ENCODE peak calls at places on chromosomes 5 and 9, in seven cellular contexts. T is keratinocyte, J is fibroblast of lung, N is IMR-90, Q is mammary epithelial cell, Y is endothelial cell of umbilical vein, I is MM.1S. Z is an unnamed sample. For H3K36me3, the result is how much of the 10 kb centered on the place peaks cover.

GRCh38 chr5:115179959-115180709 is 10.4 kb upstream of the TRIM36 start:
- DNase-seq in T (no peak), J (peak), N (peak), Q (peak), Y (peak), I (no peak), Z (peak)

GRCh38 chr5:14114615-14115251 is 28.4 kb upstream of the TRIO start:
- DNase-seq in T (no peak), J (no peak), N (no peak), Q (no peak), Y (peak), I (no peak), Z (no peak)

GRCh38 chr9:129497837-129498450 is 123.0 kb downstream of the C9orf50 start:
- DNase-seq in T (no peak), J (no peak), N (no peak), Q (no peak), Y (no peak), I (no peak), Z (no peak)

GRCh38 chr9:117555964-117556629 is 141.2 kb upstream of the ASTN2 start:
- DNase-seq in T (no peak), J (no peak), N (no peak), Q (peak), Y (peak), I (peak), Z (peak)

GRCh38 chr5:125310749-125311148 is 564.3 kb upstream of the ZNF608 start:
- DNase-seq in T (peak), J (no peak), N (peak), Q (peak), Y (peak), I (no peak), Z (peak)

GRCh38 chr9:19925674-19926503 is 137.1 kb upstream of the SLC24A2 start:
- DNase-seq in T (peak), J (peak), N (peak), Q (peak), Y (peak), I (peak), Z (peak)

GRCh38 chr9:114275246-114275994 is 47.5 kb upstream of the ORM1 start:
- DNase-seq in T (no peak), J (no peak), N (peak), Q (no peak), Y (no peak), I (no peak), Z (peak)

GRCh38 chr5:95810305-95811125 is 12.0 kb downstream of the GLRX start:
- DNase-seq in T (no peak), J (no peak), N (peak), Q (no peak), Y (no peak), I (no peak), Z (peak)

GRCh38 chr9:99690573-99690972 is 131.1 kb upstream of the NR4A3 start:
- DNase-seq in T (no peak), J (no peak), N (no peak), Q (no peak), Y (no peak), I (no peak), Z (no peak)

GRCh38 chr9:79264511-79265448 is 307.0 kb upstream of the TLE4 start:
- DNase-seq in T (no peak), J (no peak), N (no peak), Q (no peak), Y (no peak), I (no peak), Z (no peak)

GRCh38 chr5:54176066-54176835 is 134.1 kb downstream of the ARL15 start:
- DNase-seq in T (no peak), J (no peak), N (no peak), Q (no peak), Y (no peak), I (no peak), Z (no peak)

GRCh38 chr5:72232838-72233237 is 87.2 kb downstream of the MRPS27 start:
- DNase-seq in T (no peak), J (no peak), N (no peak), Q (no peak), Y (no peak), I (no peak), Z (no peak)

GRCh38 chr5:72234898-72235297 is 85.1 kb downstream of the MRPS27 start:
- DNase-seq in T (no peak), J (no peak), N (no peak), Q (no peak), Y (no peak), I (no peak), Z (peak)

GRCh38 chr5:72233835-72234234 is 86.2 kb downstream of the MRPS27 start:
- DNase-seq in T (no peak), J (no peak), N (no peak), Q (no peak), Y (peak), I (no peak), Z (no peak)

GRCh38 chr5:72234265-72234700 is 85.8 kb downstream of the MRPS27 start:
- DNase-seq in T (no peak), J (peak), N (peak), Q (peak), Y (peak), I (no peak), Z (peak)

GRCh38 chr5:72231989-72232703 is 87.9 kb downstream of the MRPS27 start:
- DNase-seq in T (no peak), J (no peak), N (no peak), Q (peak), Y (no peak), I (no peak), Z (no peak)
- H2AFZ ChIP-seq in T (no peak), J (no peak), N (no peak), Q (no peak), Y (no peak), I (no peak), Z (no peak)

DNA sequence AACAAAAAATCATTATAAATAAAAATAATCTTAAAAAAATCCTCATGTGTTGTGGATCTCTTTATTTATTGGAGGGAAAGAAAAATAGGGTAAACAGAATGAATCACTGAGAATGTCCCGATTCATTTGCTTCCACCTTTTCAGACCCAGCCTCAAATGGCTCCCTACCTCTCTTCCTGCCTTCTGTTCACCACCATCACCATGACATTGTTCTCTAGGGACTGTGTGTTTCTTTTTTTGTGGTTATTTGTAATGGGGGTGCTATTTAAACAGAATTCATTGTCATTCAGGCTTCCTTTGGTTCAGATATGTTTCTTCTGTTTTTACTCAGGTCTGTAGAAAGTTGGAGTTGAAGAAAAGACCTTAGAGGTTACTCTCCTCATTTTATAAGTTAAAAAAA is 198.2 kb downstream of the KIF4B start:
- DNase-seq in T (no peak), J (no peak), N (no peak), Q (no peak), Y (no peak), I (no peak), Z (no peak)
- H3K4me2 ChIP-seq in T (no peak), J (no peak), N (no peak), Q (no peak), Y (no peak), I (no peak), Z (no peak)

DNA sequence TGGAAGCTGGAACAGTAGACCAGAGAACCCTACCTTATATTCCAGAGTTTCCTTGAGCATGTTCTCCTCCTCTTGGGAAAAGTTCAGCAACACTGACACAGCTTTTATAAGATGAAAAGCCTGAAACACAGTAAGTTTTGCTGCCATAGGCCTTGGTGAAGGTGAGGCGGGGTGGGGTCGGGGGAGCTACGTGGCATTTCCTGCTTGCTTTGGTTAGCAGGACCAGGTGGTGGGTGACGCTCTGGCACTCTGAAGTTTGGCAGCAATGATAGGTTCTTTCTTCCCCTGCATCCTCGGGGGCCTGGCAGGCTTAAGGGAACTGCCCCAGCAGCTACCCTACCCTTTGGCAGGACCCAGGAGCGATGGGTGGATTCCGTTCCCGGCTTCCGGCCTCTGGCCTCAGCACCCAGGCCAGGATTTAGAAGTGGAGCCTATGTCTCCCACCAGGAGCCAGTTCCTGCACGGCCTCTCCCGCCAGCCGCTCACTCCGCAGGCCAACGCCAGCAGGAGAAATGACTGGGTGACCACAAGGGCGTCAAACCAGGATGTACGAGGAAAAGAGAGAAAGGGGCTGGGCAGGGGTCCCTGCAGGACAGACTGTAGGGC is 19.3 kb downstream of the ARPC5L start:
- DNase-seq in T (no peak), J (no peak), N (no peak), Q (no peak), Y (no peak), I (no peak), Z (no peak)
- H3K36me3 ChIP-seq in T (under half), J (under half), N (half or more), Q (under half), Y (under half), I (under half), Z (under half)

GRCh38 chr5:79890871-79891249 is 100.2 kb downstream of the MTX3 start:
- DNase-seq in T (no peak), J (no peak), N (no peak), Q (no peak), Y (no peak), I (no peak), Z (no peak)

GRCh38 chr5:79888643-79889042 is 102.4 kb downstream of the MTX3 start:
- DNase-seq in T (no peak), J (no peak), N (no peak), Q (no peak), Y (no peak), I (no peak), Z (no peak)

GRCh38 chr5:79886940-79887339 is 104.1 kb downstream of the MTX3 start:
- DNase-seq in T (no peak), J (no peak), N (no peak), Q (no peak), Y (no peak), I (peak), Z (no peak)

GRCh38 chr5:79890119-79890870 is 100.8 kb downstream of the MTX3 start:
- DNase-seq in T (no peak), J (no peak), N (no peak), Q (no peak), Y (no peak), I (peak), Z (no peak)

GRCh38 chr5:79886456-79886855 is 104.6 kb downstream of the MTX3 start:
- DNase-seq in T (no peak), J (no peak), N (no peak), Q (no peak), Y (no peak), I (peak), Z (no peak)
- H2AFZ ChIP-seq in T (no peak), J (no peak), N (no peak), Q (no peak), Y (no peak), I (peak), Z (no peak)

DNA sequence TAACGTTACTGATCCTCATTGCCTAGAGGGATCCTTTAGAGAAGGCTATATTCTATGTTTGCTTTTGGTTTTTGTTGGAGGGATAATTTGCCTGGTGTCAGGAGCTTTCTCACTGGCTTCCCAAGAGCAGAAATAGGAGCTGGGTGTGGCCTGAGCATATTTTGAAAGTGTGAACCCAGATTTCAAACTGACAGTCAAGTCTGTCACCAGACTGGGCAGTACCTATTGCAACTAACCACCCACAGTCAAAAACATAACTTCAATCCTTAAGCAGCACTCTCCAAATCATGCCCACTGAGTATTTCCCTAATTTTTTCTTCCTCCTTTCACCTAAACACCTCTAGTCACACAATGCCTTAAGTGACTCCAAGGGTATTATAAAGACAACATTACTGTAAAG is 278.4 kb downstream of the EBF1 start:
- DNase-seq in T (no peak), J (no peak), N (no peak), Q (no peak), Y (no peak), I (no peak), Z (no peak)
- H3K4me2 ChIP-seq in T (no peak), J (no peak), N (no peak), Q (no peak), Y (no peak), I (no peak), Z (no peak)

GRCh38 chr5:150131461-150131860 is 24.2 kb downstream of the PDGFRB start:
- DNase-seq in T (no peak), J (no peak), N (peak), Q (no peak), Y (no peak), I (no peak), Z (no peak)
- H3K36me3 ChIP-seq in T (under half), J (half or more), N (half or more), Q (under half), Y (under half), I (under half), Z (under half)

GRCh38 chr9:136198605-136199083 is 6.3 kb downstream of the LHX3 start:
- DNase-seq in T (no peak), J (no peak), N (no peak), Q (peak), Y (peak), I (no peak), Z (no peak)

GRCh38 chr9:136199391-136200288 is 5.3 kb downstream of the LHX3 start:
- DNase-seq in T (no peak), J (no peak), N (no peak), Q (no peak), Y (no peak), I (no peak), Z (no peak)

GRCh38 chr9:136196465-136197371 is 8.2 kb downstream of the LHX3 start:
- DNase-seq in T (no peak), J (no peak), N (no peak), Q (no peak), Y (no peak), I (no peak), Z (peak)

GRCh38 chr9:136197372-136197875 is 7.5 kb downstream of the LHX3 start:
- DNase-seq in T (no peak), J (no peak), N (no peak), Q (no peak), Y (no peak), I (no peak), Z (no peak)

GRCh38 chr9:136197930-136198604 is 6.9 kb downstream of the LHX3 start:
- DNase-seq in T (no peak), J (no peak), N (no peak), Q (no peak), Y (no peak), I (no peak), Z (no peak)
- H2AFZ ChIP-seq in T (no peak), J (no peak), N (no peak), Q (no peak), Y (no peak), I (no peak), Z (no peak)

GRCh38 chr9:5632540-5632939 is 3.6 kb downstream of the RIC1 start:
- DNase-seq in T (no peak), J (no peak), N (no peak), Q (no peak), Y (no peak), I (no peak), Z (no peak)
- H3K4me2 ChIP-seq in T (peak), J (no peak), N (peak), Q (peak), Y (no peak), I (no peak), Z (peak)

Z was measured in PC-3.